ENCODE peak calls at places on chromosome 4, in six cellular contexts. C is breast epithelium, Y is sigmoid colon, B is transverse colon, Z is SK-N-SH, J is suprapubic skin. T is an unnamed sample.

GRCh38 chr4:143399113-143399949 is 62.7 kb downstream of the GAB1 start:
- DNase-seq in C (no peak), B (no peak), J (no peak), Y (no peak), Z (peak), T (no peak)

GRCh38 chr4:40720931-40721330 is 28.8 kb upstream of the NSUN7 start:
- DNase-seq in J (no peak), B (no peak), Z (no peak), Y (no peak), C (no peak), T (no peak)

GRCh38 chr4:62771656-62772557 is 1571.8 kb downstream of the ADGRL3 start:
- DNase-seq in C (no peak), B (no peak), J (no peak), Z (no peak), Y (no peak), T (no peak)

GRCh38 chr4:184448828-184449227 is 25.5 kb downstream of the IRF2 start:
- DNase-seq in Y (peak), J (no peak), B (peak), C (no peak), Z (no peak), T (no peak)

GRCh38 chr4:108940086-108941033 is 177.5 kb upstream of the ETNPPL start:
- DNase-seq in Z (no peak), Y (no peak), J (no peak), C (no peak), B (no peak), T (no peak)

GRCh38 chr4:31366041-31366440 is 645.9 kb downstream of the PCDH7 start:
- DNase-seq in J (no peak), Z (no peak), Y (no peak), B (no peak), C (no peak), T (no peak)

GRCh38 chr4:122163767-122164166 is 11.6 kb downstream of the BLTP1 start:
- DNase-seq in B (no peak), J (no peak), Y (no peak), C (no peak), Z (no peak), T (no peak)

GRCh38 chr4:94390804-94391410 is 48.3 kb upstream of the HPGDS start:
- DNase-seq in B (no peak), J (no peak), Y (no peak), C (no peak), Z (peak), T (peak)

GRCh38 chr4:77950204-77950603 is 87.6 kb downstream of the MRPL1 start:
- DNase-seq in B (no peak), C (no peak), Z (no peak), Y (no peak), J (no peak), T (no peak)

GRCh38 chr4:148315049-148315448 is 127.2 kb downstream of the NR3C2 start:
- DNase-seq in Z (no peak), C (no peak), Y (no peak), J (no peak), B (no peak), T (no peak)

GRCh38 chr4:173218411-173219125 is 50.0 kb downstream of the GALNT7 start:
- DNase-seq in C (no peak), Z (no peak), B (no peak), Y (no peak), J (no peak), T (no peak)

GRCh38 chr4:65825121-65825520 is 154.8 kb upstream of the EPHA5 start:
- DNase-seq in Y (no peak), B (no peak), C (no peak), J (no peak), Z (no peak), T (no peak)

GRCh38 chr4:95591278-95591677 is 42.5 kb upstream of the UNC5C start:
- DNase-seq in J (no peak), Z (no peak), B (no peak), Y (no peak), C (no peak), T (no peak)

GRCh38 chr4:82786004-82786400 is 12.6 kb downstream of the SCD5 start:
- DNase-seq in C (no peak), Y (no peak), J (no peak), B (no peak), Z (no peak), T (no peak)

GRCh38 chr4:147019061-147019460 is 73.4 kb upstream of the TTC29 start:
- DNase-seq in Z (peak), B (peak), J (no peak), C (peak), Y (peak), T (peak)

GRCh38 chr4:109977854-109978501 is 65.3 kb downstream of the EGF start:
- DNase-seq in Z (peak), B (no peak), C (no peak), J (no peak), Y (no peak), T (no peak)

GRCh38 chr4:3286335-3287175 is 6.3 kb upstream of the RGS12 start:
- DNase-seq in Z (no peak), Y (no peak), B (no peak), J (peak), C (peak), T (no peak)

GRCh38 chr4:179989975-179990374 is 2253.2 kb upstream of the TENM3 start:
- DNase-seq in C (no peak), Y (no peak), J (no peak), Z (no peak), B (no peak), T (no peak)

GRCh38 chr4:3388461-3389185 is 53.1 kb upstream of the HGFAC start:
- DNase-seq in J (peak), C (no peak), B (no peak), Z (peak), Y (peak), T (no peak)

GRCh38 chr4:165415910-165416309 is 37.1 kb downstream of the CPE start:
- DNase-seq in Y (no peak), B (no peak), C (no peak), J (no peak), Z (no peak), T (no peak)

GRCh38 chr4:123481034-123481433 is 84.4 kb downstream of the SPRY1 start:
- DNase-seq in J (no peak), Y (no peak), B (no peak), C (no peak), Z (no peak), T (no peak)

GRCh38 chr4:140243345-140243753 is 89.4 kb upstream of the MAML3 start:
- DNase-seq in Z (no peak), Y (no peak), J (no peak), C (no peak), B (peak), T (peak)

GRCh38 chr4:155629183-155629825 is 37.3 kb upstream of the GUCY1A1 start:
- DNase-seq in B (no peak), Y (no peak), Z (no peak), J (no peak), C (no peak), T (no peak)

GRCh38 chr4:110231869-110232268 is 33.5 kb upstream of the ELOVL6 start:
- DNase-seq in B (no peak), Y (no peak), C (no peak), J (no peak), Z (no peak), T (no peak)

GRCh38 chr4:6278801-6279197 is 9.1 kb downstream of the WFS1 start:
- DNase-seq in B (peak), J (no peak), Z (peak), C (no peak), Y (no peak), T (no peak)

GRCh38 chr4:56995525-56995924 is 16.8 kb downstream of the POLR2B start:
- DNase-seq in Y (peak), C (no peak), Z (no peak), B (peak), J (no peak), T (peak)

GRCh38 chr4:125322363-125322730 is 7.6 kb downstream of the FAT4 start:
- DNase-seq in B (no peak), Y (no peak), Z (no peak), J (no peak), C (no peak), T (no peak)

GRCh38 chr4:40363382-40363920 is 28.3 kb downstream of the CHRNA9 start:
- DNase-seq in B (peak), C (peak), Z (no peak), Y (no peak), J (no peak), T (peak)

GRCh38 chr4:113921089-113921842 is 58.2 kb downstream of the ARSJ start:
- DNase-seq in C (no peak), Z (no peak), J (no peak), B (no peak), Y (no peak), T (no peak)

GRCh38 chr4:152118819-152119553 is 358.2 kb upstream of the GATB start:
- DNase-seq in Y (no peak), C (no peak), J (no peak), Z (no peak), B (no peak), T (no peak)

GRCh38 chr4:74638689-74639088 is 155.6 kb downstream of the BTC start:
- DNase-seq in J (no peak), B (no peak), C (no peak), Z (no peak), Y (no peak), T (no peak)

GRCh38 chr4:24644983-24645764 is 60.8 kb upstream of the DHX15 start:
- DNase-seq in Y (no peak), Z (no peak), B (no peak), J (no peak), C (no peak), T (no peak)

GRCh38 chr4:48780867-48781219 is 764 bp upstream of the FRYL start:
- DNase-seq in B (peak), Y (peak), C (no peak), Z (peak), J (no peak), T (peak)

GRCh38 chr4:76374744-76375143 is 46.2 kb downstream of the CCDC158 start:
- DNase-seq in C (no peak), Z (no peak), B (no peak), J (no peak), Y (no peak), T (no peak)

GRCh38 chr4:159607824-159608223 is 504.9 kb downstream of the RAPGEF2 start:
- DNase-seq in Y (no peak), J (no peak), B (no peak), Z (no peak), C (no peak), T (no peak)

GRCh38 chr4:3415471-3416141 is 26.2 kb upstream of the HGFAC start:
- DNase-seq in Z (no peak), Y (peak), J (peak), B (no peak), C (no peak), T (no peak)

GRCh38 chr4:164428561-164428960 is 325.4 kb upstream of the SMIM31 start:
- DNase-seq in Y (no peak), B (no peak), C (no peak), J (no peak), Z (no peak), T (no peak)

GRCh38 chr4:12359420-12359819 is 930.7 kb upstream of the HS3ST1 start:
- DNase-seq in C (no peak), Z (no peak), B (no peak), J (no peak), Y (no peak), T (no peak)

GRCh38 chr4:112766422-112766821 is 129.5 kb downstream of the LARP7 start:
- DNase-seq in B (no peak), Y (no peak), C (no peak), Z (no peak), J (no peak), T (no peak)

GRCh38 chr4:105415281-105415744 is 58.5 kb downstream of the PPA2 start:
- DNase-seq in Y (no peak), C (no peak), Z (no peak), J (peak), B (no peak), T (no peak)
- TF ChIP-seq POLR2AphosphoS5 in Y (no peak), C (no peak), Z (no peak), J (no peak), B (no peak), T (no peak)

DNA sequence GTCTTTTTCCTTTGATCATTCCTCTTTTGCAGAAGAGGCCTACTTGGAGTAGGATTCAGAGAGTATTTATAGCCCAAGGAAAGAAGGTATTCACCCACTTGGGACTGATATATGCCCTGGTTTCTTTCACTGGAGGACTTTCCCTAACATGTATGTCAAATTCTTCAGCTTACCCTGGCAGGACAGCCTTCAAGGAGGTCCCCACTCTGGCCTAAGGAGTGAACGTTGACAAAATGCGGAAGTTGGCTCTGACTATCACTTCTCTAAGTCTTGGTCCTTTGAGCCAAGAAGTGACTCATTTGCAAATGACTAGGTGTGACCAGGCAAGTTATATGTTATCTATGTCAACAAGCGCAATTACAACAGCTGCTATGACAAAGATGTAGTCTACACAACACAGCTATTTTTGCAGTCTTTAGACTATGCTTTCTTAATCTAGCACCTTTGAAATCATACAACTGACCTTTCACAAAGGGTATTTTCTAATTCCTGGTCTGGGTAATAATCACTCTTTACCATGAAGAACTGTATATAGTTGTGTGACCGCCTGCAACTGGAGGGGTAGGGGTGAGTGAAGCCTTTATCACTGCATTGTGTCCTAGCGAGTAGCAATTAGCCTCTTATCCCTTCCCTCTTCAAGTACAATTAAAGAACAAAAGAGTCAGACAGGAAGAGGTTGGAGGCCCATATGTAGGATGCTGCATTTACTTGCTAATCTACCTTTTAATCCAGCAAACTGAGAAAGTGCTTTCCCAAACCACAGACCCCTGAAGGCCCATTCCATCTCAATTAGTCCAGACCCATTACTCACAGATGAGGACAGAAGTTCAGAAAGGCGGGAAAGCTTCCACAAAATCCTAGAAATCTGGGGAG is 50.1 kb downstream of the RASGEF1B start:
- DNase-seq in Y (no peak), Z (no peak), C (no peak), J (no peak), B (peak), T (no peak)
- TF ChIP-seq POLR2AphosphoS5 in Y (no peak), Z (no peak), C (no peak), J (no peak), B (peak), T (no peak)

DNA sequence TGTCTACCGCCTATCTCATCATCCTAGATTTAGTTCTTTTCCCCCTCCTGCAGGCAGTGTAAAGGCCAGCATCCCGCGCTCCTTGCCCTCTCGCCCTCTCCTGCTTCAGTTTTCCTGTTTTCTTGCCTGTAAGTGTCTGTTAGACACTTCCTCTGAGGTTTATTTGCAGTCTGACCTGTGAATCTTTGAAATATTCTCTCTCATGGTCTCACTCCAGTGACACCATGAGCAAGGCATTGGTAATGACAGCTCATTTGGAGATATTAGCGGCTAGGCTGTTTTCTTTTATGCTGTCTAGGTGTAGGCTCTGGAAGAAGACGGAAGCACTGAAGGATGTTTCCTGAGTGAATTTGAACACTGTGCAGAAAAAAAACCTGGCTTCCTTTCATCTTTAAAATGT is 179.6 kb downstream of the KDR start:
- DNase-seq in C (no peak), Y (no peak), J (no peak), Z (no peak), B (no peak), T (no peak)
- TF ChIP-seq POLR2AphosphoS5 in C (no peak), Y (no peak), J (no peak), Z (no peak), B (no peak), T (no peak)

GRCh38 chr4:26412381-26413372 is 77.6 kb downstream of the CCKAR start:
- DNase-seq in J (no peak), Y (no peak), Z (no peak), B (peak), C (no peak), T (peak)
- TF ChIP-seq POLR2AphosphoS5 in J (no peak), Y (peak), Z (no peak), B (no peak), C (no peak), T (no peak)

GRCh38 chr4:88456757-88457306 is at the start of gene HERC5:
- DNase-seq in J (peak), C (peak), B (peak), Y (peak), Z (peak), T (peak)
- TF ChIP-seq POLR2AphosphoS5 in J (no peak), C (peak), B (peak), Y (peak), Z (no peak), T (peak)